ENCODE peak calls at places on chromosomes 11 and 22, in seven cellular contexts. U, K, Q, J, H, G and O are unnamed samples.

GRCh38 chr11:57776101-57776511 is 14.5 kb downstream of the CTNND1 start:
- DNase-seq in J (no peak), G (no peak), Q (peak), K (no peak), U (no peak), H (no peak), O (no peak)

GRCh38 chr11:1103401-1104360 is 29.0 kb downstream of the MUC2 start:
- DNase-seq in H (no peak), J (no peak), G (no peak), Q (no peak), U (no peak), K (no peak), O (no peak)

GRCh38 chr11:102603091-102603490 is 22.0 kb downstream of the MMP20 start:
- DNase-seq in U (no peak), G (no peak), H (no peak), J (no peak), Q (peak), K (no peak), O (no peak)

GRCh38 chr22:37258810-37259472 is 14.9 kb upstream of the RAC2 start:
- DNase-seq in G (no peak), Q (no peak), J (no peak), H (no peak), K (no peak), U (no peak), O (no peak)

GRCh38 chr11:117618956-117619355 is 178.1 kb downstream of the DSCAML1 start:
- DNase-seq in Q (no peak), J (no peak), G (no peak), H (no peak), K (no peak), U (no peak), O (no peak)

GRCh38 chr11:2746401-2747230 is 46.8 kb upstream of the KCNQ1OT1 start:
- DNase-seq in Q (no peak), J (no peak), H (no peak), U (no peak), G (no peak), K (no peak), O (no peak)

GRCh38 chr11:72333657-72334056 is 89.7 kb upstream of the PHOX2A start:
- DNase-seq in Q (peak), G (no peak), K (peak), U (no peak), H (peak), J (no peak), O (peak)

GRCh38 chr22:39589880-39590279 is 19.3 kb downstream of the CACNA1I start:
- DNase-seq in Q (no peak), K (no peak), U (no peak), H (no peak), J (no peak), G (no peak), O (no peak)

GRCh38 chr11:32421992-32422391 is 13.3 kb downstream of the WT1 start:
- DNase-seq in H (no peak), Q (no peak), G (no peak), U (no peak), K (no peak), J (no peak), O (no peak)

GRCh38 chr11:57055780-57056179 is 67.1 kb downstream of the OR5AK2 start:
- DNase-seq in H (no peak), G (no peak), Q (peak), U (no peak), K (no peak), J (no peak), O (no peak)

GRCh38 chr11:92941676-92942571 is 27.5 kb upstream of the MTNR1B start:
- DNase-seq in G (peak), Q (peak), U (no peak), H (no peak), K (no peak), J (peak), O (peak)

GRCh38 chr22:48379371-48379770 is 1448.3 kb downstream of the BRD1 start:
- DNase-seq in H (no peak), G (no peak), J (no peak), K (no peak), U (no peak), Q (no peak), O (no peak)

GRCh38 chr22:29225422-29226090 is 19.9 kb downstream of the EMID1 start:
- DNase-seq in G (no peak), H (no peak), J (no peak), Q (peak), U (no peak), K (no peak), O (no peak)

GRCh38 chr11:121596195-121597145 is 143.7 kb upstream of the SORL1-AS1 start:
- DNase-seq in G (no peak), Q (peak), U (no peak), J (peak), H (no peak), K (no peak), O (no peak)

GRCh38 chr11:57310630-57311086 is 14.1 kb downstream of the TNKS1BP1 start:
- DNase-seq in K (no peak), H (no peak), Q (no peak), U (no peak), G (no peak), J (no peak), O (no peak)

GRCh38 chr11:34521265-34521664 is 7.7 kb upstream of the ELF5 start:
- DNase-seq in J (no peak), Q (no peak), H (no peak), G (no peak), K (no peak), U (no peak), O (no peak)

GRCh38 chr11:8209208-8209807 is 40.5 kb upstream of the RIC3 start:
- DNase-seq in H (no peak), G (peak), Q (no peak), K (peak), U (no peak), J (no peak), O (peak)

GRCh38 chr11:133893381-133893780 is 48.1 kb upstream of the SPATA19 start:
- DNase-seq in H (no peak), G (no peak), K (no peak), Q (no peak), U (no peak), J (no peak), O (no peak)

GRCh38 chr22:23113847-23114720 is 27.7 kb downstream of the RSPH14 start:
- DNase-seq in Q (no peak), H (no peak), J (no peak), U (no peak), K (no peak), G (no peak), O (no peak)